ENCODE peak calls at places on chromosomes 16 and 17, in seven cellular contexts. A is fibroblast of villous mesenchyme; C is stimulated activated naive CD8-positive, alpha-beta T cell treated with anti-CD3 and anti-CD28 coated beads, Interleukin-15, Interleukin-2, amounts not matched to agents 100 U/mL and 50 U/mL, for 24 hours; M is stimulated activated CD4-positive, alpha-beta T cell treated with anti-CD3 and anti-CD28 coated beads, Interleukin-2, amount 100 ng/mL, for 48 hours; V is MM.1S; W is GOT3; H is HFFc6. S is an unnamed sample.
A peak's percentile ranks its signal among the peaks of the same experiment; 100 is the strongest.

GRCh38 chr17:2042355-2042929 is 620 bp downstream of the OVCA2 start:
- DNase-seq in C (peak; percentile 35), A (no peak), H (no peak), M (no peak), V (peak; percentile 23), W (no peak), S (no peak)

GRCh38 chr17:6303664-6304063 is 131.3 kb downstream of the AIPL1 start:
- DNase-seq in V (peak; percentile 49), M (peak; percentile 7), C (peak; percentile 27), H (no peak), A (peak; percentile 11), W (no peak), S (no peak)

GRCh38 chr17:29590979-29591736 is 1.7 kb upstream of the GIT1 start:
- DNase-seq in V (no peak), W (no peak), A (no peak), H (peak; percentile 36), C (peak; percentile 63), M (no peak), S (peak; percentile 50)

GRCh38 chr16:85390511-85391174 is 222.5 kb upstream of the GSE1 start:
- DNase-seq in C (no peak), V (no peak), W (peak; percentile 64), H (peak; percentile 92), A (peak; percentile 98), M (no peak), S (no peak)

GRCh38 chr17:74325743-74326379 is at the start of gene KIF19:
- DNase-seq in C (peak; percentile 74), H (no peak), A (no peak), W (no peak), M (peak; percentile 52), V (peak; percentile 39), S (peak; percentile 64)

GRCh38 chr16:85564277-85565051 is 48.7 kb upstream of the GSE1 start:
- DNase-seq in W (no peak), C (peak; percentile 76), H (no peak), M (peak; percentile 32), V (no peak), A (no peak), S (no peak)

GRCh38 chr16:59192551-59193199 is 458.6 kb upstream of the GOT2 start:
- DNase-seq in V (peak; percentile 59), C (peak; percentile 32), W (no peak), A (no peak), H (peak; percentile 9), M (peak; percentile 13), S (no peak)

GRCh38 chr16:1916654-1916990 is 1.6 kb downstream of the HS3ST6 start:
- DNase-seq in A (no peak), V (no peak), M (no peak), W (no peak), H (no peak), C (no peak), S (no peak)

GRCh38 chr17:42759982-42760651 is 910 bp upstream of the RAMP2 start:
- DNase-seq in M (no peak), H (no peak), A (no peak), V (peak; percentile 40), C (no peak), W (no peak), S (no peak)

GRCh38 chr16:31471875-31472558 is at the start of gene TGFB1I1:
- DNase-seq in C (no peak), M (no peak), A (peak; percentile 89), H (peak; percentile 59), V (no peak), W (no peak), S (peak; percentile 72)

GRCh38 chr17:19753049-19753444 is 4.9 kb upstream of the ALDH3A1 start:
- DNase-seq in A (no peak), H (peak; percentile 65), W (peak; percentile 77), M (no peak), V (no peak), C (no peak), S (no peak)

GRCh38 chr16:3023415-3023668 is 400 bp downstream of the HCFC1R1 start:
- DNase-seq in C (peak; percentile 45), H (peak; percentile 83), M (no peak), V (peak; percentile 12), A (no peak), W (peak; percentile 86), S (no peak)

GRCh38 chr16:66510711-66511614 is 39.0 kb downstream of the TK2 start:
- DNase-seq in W (no peak), M (no peak), H (no peak), V (no peak), C (no peak), A (no peak), S (no peak)

GRCh38 chr17:8345052-8345690 is 5.5 kb downstream of the ODF4 start:
- DNase-seq in A (no peak), C (no peak), V (no peak), M (no peak), H (no peak), W (no peak), S (no peak)

GRCh38 chr16:87451563-87452210 is 41.1 kb downstream of the ZCCHC14 start:
- DNase-seq in A (no peak), W (no peak), M (no peak), C (no peak), V (no peak), H (no peak), S (no peak)

GRCh38 chr17:74008196-74008595 is 195.3 kb upstream of the RPL38 start:
- DNase-seq in A (no peak), M (peak; percentile 31), C (peak; percentile 33), W (no peak), V (no peak), H (no peak), S (no peak)

GRCh38 chr17:7929158-7930029 is at the start of gene KCNAB3:
- DNase-seq in A (peak; percentile 70), M (peak; percentile 48), H (peak; percentile 74), C (peak; percentile 43), W (no peak), V (no peak), S (peak; percentile 44)

GRCh38 chr16:66440271-66440802 is 13.2 kb downstream of the BEAN1 start:
- DNase-seq in A (no peak), W (no peak), C (no peak), M (no peak), V (no peak), H (no peak), S (no peak)

GRCh38 chr17:71412803-71413202 is 708.0 kb upstream of the SOX9 start:
- DNase-seq in A (peak; percentile 94), M (no peak), W (no peak), H (peak; percentile 95), V (no peak), C (no peak), S (no peak)

GRCh38 chr16:83899272-83899897 is 470 bp downstream of the MLYCD start:
- DNase-seq in H (peak; percentile 41), C (peak; percentile 40), W (no peak), M (peak; percentile 10), A (peak; percentile 74), V (peak; percentile 20), S (peak; percentile 60)

GRCh38 chr16:85891776-85892166 is 7.2 kb upstream of the IRF8 start:
- DNase-seq in M (no peak), W (no peak), C (no peak), H (no peak), V (no peak), A (no peak), S (peak; percentile 30)